ENCODE peak calls at places on chromosomes 6 and 20, in nine cellular contexts. O is AG04450, G is tibial nerve, K is cardiac fibroblast, F is GM06990, W is skeletal muscle cell, P is fibroblast of lung, D is stomach, V is cardiac muscle cell. N is an unnamed sample.

GRCh38 chr20:59788811-59789210 is 144.6 kb downstream of the SYCP2 start:
- DNase-seq in K (no peak), V (no peak), D (no peak), G (no peak), F (no peak), O (no peak), W (no peak), P (no peak), N (no peak)

GRCh38 chr20:21982559-21982958 is 277.1 kb downstream of the PAX1 start:
- DNase-seq in D (no peak), P (no peak), W (no peak), F (no peak), G (no peak), O (no peak), V (no peak), K (peak; percentile 29), N (no peak)

GRCh38 chr6:52635049-52635577 is 35.8 kb upstream of the TMEM14A start:
- DNase-seq in K (peak; percentile 46), F (no peak), D (no peak), W (no peak), V (peak; percentile 30), G (no peak), P (no peak), O (no peak), N (no peak)

GRCh38 chr20:13671500-13672288 is 33.0 kb upstream of the TASP1 start:
- DNase-seq in F (no peak), P (peak; percentile 46), K (peak; percentile 66), D (no peak), W (peak; percentile 53), O (no peak), V (peak; percentile 68), G (peak; percentile 50), N (no peak)

GRCh38 chr6:44064089-44064947 is 62.9 kb downstream of the MRPL14 start:
- DNase-seq in F (no peak), O (peak; percentile 86), K (peak; percentile 98), V (peak; percentile 97), G (peak; percentile 70), P (peak; percentile 91), D (peak; percentile 47), W (peak; percentile 94), N (peak; percentile 69)

GRCh38 chr20:9301129-9302072 is 213.0 kb upstream of the LAMP5 start:
- DNase-seq in W (peak; percentile 69), P (peak; percentile 90), K (peak; percentile 69), F (no peak), V (peak; percentile 94), D (no peak), O (peak; percentile 68), G (peak; percentile 21), N (no peak)

GRCh38 chr6:143002686-143003085 is 57.7 kb upstream of the HIVEP2 start:
- DNase-seq in W (no peak), O (no peak), K (no peak), V (no peak), F (no peak), P (no peak), D (no peak), G (no peak), N (no peak)

GRCh38 chr20:1827974-1828785 is 67.0 kb upstream of the SIRPA start:
- DNase-seq in V (peak; percentile 61), P (no peak), W (no peak), K (peak; percentile 68), F (no peak), O (no peak), D (peak; percentile 35), G (peak; percentile 15), N (no peak)

GRCh38 chr20:33012327-33013189 is 5.1 kb downstream of the BPIFB2 start:
- DNase-seq in P (no peak), F (no peak), O (no peak), D (no peak), G (no peak), V (no peak), W (no peak), K (no peak), N (no peak)

GRCh38 chr6:48471326-48471725 is 360.3 kb upstream of the PTCHD4 start:
- DNase-seq in D (no peak), P (no peak), K (no peak), V (no peak), W (no peak), G (no peak), F (no peak), O (no peak), N (no peak)

GRCh38 chr6:44078795-44079671 is 48.2 kb downstream of the MRPL14 start:
- DNase-seq in V (peak; percentile 76), F (peak; percentile 60), K (peak; percentile 81), P (peak; percentile 73), W (no peak), G (peak; percentile 88), D (peak; percentile 82), O (no peak), N (peak; percentile 90)

GRCh38 chr6:4987427-4987826 is 16.4 kb downstream of the RPP40 start:
- DNase-seq in G (no peak), P (no peak), D (no peak), K (no peak), F (no peak), V (no peak), O (no peak), W (no peak), N (no peak)

GRCh38 chr20:13271977-13272975 is 51.2 kb downstream of the ISM1 start:
- DNase-seq in G (peak; percentile 43), P (no peak), K (no peak), W (no peak), V (no peak), F (no peak), D (no peak), O (no peak), N (no peak)

GRCh38 chr6:107561325-107561724 is 71.4 kb downstream of the SOBP start:
- DNase-seq in V (peak; percentile 38), G (peak; percentile 8), F (no peak), W (no peak), D (no peak), K (no peak), O (no peak), P (no peak), N (no peak)

GRCh38 chr6:4870821-4871494 is 94.8 kb downstream of the CDYL start:
- DNase-seq in G (no peak), V (no peak), W (no peak), O (no peak), D (no peak), P (peak; percentile 23), K (peak; percentile 27), F (no peak), N (no peak)

GRCh38 chr6:152380993-152381898 is 255.9 kb downstream of the SYNE1 start:
- DNase-seq in K (peak; percentile 98), O (peak; percentile 88), F (no peak), W (peak; percentile 89), P (peak; percentile 97), D (peak; percentile 41), V (peak; percentile 95), G (peak; percentile 75), N (peak; percentile 38)

GRCh38 chr6:96853083-96853482 is 15.8 kb upstream of the GPR63 start:
- DNase-seq in D (no peak), F (no peak), V (no peak), G (no peak), O (no peak), W (no peak), K (peak; percentile 12), P (peak; percentile 39), N (no peak)

GRCh38 chr20:13200767-13201500 is 20.1 kb upstream of the ISM1 start:
- DNase-seq in D (no peak), W (no peak), V (no peak), G (no peak), K (no peak), F (no peak), O (no peak), P (no peak), N (peak; percentile 17)

GRCh38 chr6:2562721-2563120 is 188.0 kb downstream of the MYLK4 start:
- DNase-seq in K (no peak), O (no peak), F (no peak), W (no peak), P (no peak), V (peak; percentile 46), D (no peak), G (no peak), N (no peak)

GRCh38 chr6:28776269-28777146 is 147.3 kb downstream of the TRIM27 start:
- DNase-seq in V (no peak), W (no peak), O (no peak), K (no peak), D (no peak), F (no peak), P (no peak), G (no peak), N (no peak)

GRCh38 chr6:73547046-73547445 is 26.2 kb upstream of the EEF1A1 start:
- DNase-seq in G (no peak), D (no peak), F (no peak), W (no peak), O (no peak), P (no peak), V (no peak), K (no peak), N (no peak)

GRCh38 chr6:170374571-170375444 is 68.2 kb downstream of the FAM120B start:
- DNase-seq in D (no peak), F (no peak), K (peak; percentile 8), G (no peak), O (no peak), V (peak; percentile 86), W (no peak), P (peak; percentile 10), N (no peak)

GRCh38 chr6:13272131-13273046 is 55.9 kb downstream of the TBC1D7 start:
- DNase-seq in V (no peak), D (peak; percentile 40), F (peak; percentile 83), O (no peak), P (no peak), K (no peak), W (no peak), G (peak; percentile 43), N (no peak)
- H3K4me3 ChIP-seq in V (no peak overlapping the region), D (no peak overlapping the region), F (peak overlapping the region; percentile 73), O (no peak overlapping the region), P (no peak overlapping the region), K (no peak overlapping the region), W (no peak overlapping the region), G (no peak overlapping the region), N (no peak overlapping the region)

GRCh38 chr6:161613711-161614110 is 339.9 kb upstream of the AGPAT4 start:
- DNase-seq in D (no peak), W (no peak), P (no peak), O (no peak), K (no peak), V (no peak), F (no peak), G (no peak), N (no peak)

GRCh38 chr6:161618816-161619454 is 345.1 kb upstream of the AGPAT4 start:
- DNase-seq in V (peak; percentile 61), D (no peak), O (no peak), F (no peak), P (peak; percentile 75), G (peak; percentile 9), W (no peak), K (peak; percentile 69), N (peak; percentile 79)
- H3K4me3 ChIP-seq in V (no peak overlapping the region), D (no peak overlapping the region), O (no peak overlapping the region), F (no peak overlapping the region), P (no peak overlapping the region), G (no peak overlapping the region), W (no peak overlapping the region), K (no peak overlapping the region), N (no peak overlapping the region)

GRCh38 chr6:37008484-37009186 is 3.2 kb downstream of the FGD2 start:
- DNase-seq in F (no peak), D (no peak), V (no peak), W (no peak), O (no peak), G (no peak), P (no peak), K (no peak), N (no peak)
- H3K4me3 ChIP-seq in F (no peak overlapping the region), D (no peak overlapping the region), V (no peak overlapping the region), W (no peak overlapping the region), O (no peak overlapping the region), G (peak overlapping the region; percentile 48), P (no peak overlapping the region), K (no peak overlapping the region), N (no peak overlapping the region)

GRCh38 chr6:154356118-154356517 is 485 bp downstream of the IPCEF1 start:
- DNase-seq in F (no peak), P (no peak), W (no peak), K (no peak), G (no peak), O (no peak), V (no peak), D (no peak), N (no peak)
- H3K4me3 ChIP-seq in F (no peak overlapping the region), P (no peak overlapping the region), W (no peak overlapping the region), K (no peak overlapping the region), G (no peak overlapping the region), O (no peak overlapping the region), V (no peak overlapping the region), D (no peak overlapping the region), N (no peak overlapping the region)

N was measured in WERI-Rb-1.